ENCODE peak calls at places on chromosomes 6 and 20, in four cellular contexts. M is ACHN, G is AG09309, R is sigmoid colon. P is an unnamed sample.

GRCh38 chr6:47563162-47563561 is 85.6 kb downstream of the CD2AP start:
- DNase-seq in M (no peak), G (no peak), R (no peak), P (no peak)

GRCh38 chr20:17786221-17786718 is 86.5 kb downstream of the BANF2 start:
- DNase-seq in M (no peak), G (peak), R (no peak), P (peak)

GRCh38 chr20:31390490-31390889 is at the start of gene DEFB119:
- DNase-seq in M (no peak), G (no peak), R (no peak), P (no peak)

GRCh38 chr6:69835414-69836179 is 30.8 kb upstream of the COL19A1 start:
- DNase-seq in M (peak), G (peak), R (no peak), P (peak)

GRCh38 chr6:13272131-13273046 is 55.9 kb downstream of the TBC1D7 start:
- DNase-seq in M (no peak), G (no peak), R (peak), P (no peak)

GRCh38 chr6:93423542-93423941 is 4.2 kb upstream of the EPHA7 start:
- DNase-seq in M (peak), G (no peak), R (peak), P (peak)

GRCh38 chr6:31948753-31949413 is 3.0 kb downstream of the CFB start:
- DNase-seq in M (no peak), G (no peak), R (no peak), P (no peak)

GRCh38 chr6:108838101-108838717 is 10.0 kb upstream of the ARMC2 start:
- DNase-seq in M (peak), G (no peak), R (no peak), P (no peak)

P was measured in astrocyte of the cerebellum.